ENCODE peak calls at places on chromosomes 11 and 22, in ten cellular contexts. D is colonic mucosa, E is psoas muscle, J is substantia nigra, Z is PC-3, O is sigmoid colon, G is uterus, I is body of pancreas, V is transverse colon, N is tibial artery. L is an unnamed sample.
A peak's percentile ranks its signal among the peaks of the same experiment; 100 is the strongest.

GRCh38 chr11:61150656-61151544 is 10.3 kb downstream of the VPS37C start:
- DNase-seq in O (peak; percentile 29), N (no peak), J (no peak), G (no peak), E (no peak), Z (no peak), V (no peak), D (no peak), I (no peak), L (no peak)

GRCh38 chr11:129643031-129643721 is 172.5 kb upstream of the TMEM45B start:
- DNase-seq in O (no peak), G (no peak), J (no peak), D (no peak), Z (peak; percentile 98), I (no peak), E (no peak), V (no peak), N (no peak), L (no peak)

GRCh38 chr11:93567406-93567819 is 24.2 kb upstream of the SMCO4 start:
- DNase-seq in V (peak; percentile 39), G (peak; percentile 47), I (peak; percentile 85), O (peak; percentile 71), E (peak; percentile 86), Z (peak; percentile 67), N (peak; percentile 82), D (peak; percentile 50), J (peak; percentile 38), L (peak; percentile 25)

GRCh38 chr11:105696000-105696399 is 86.1 kb downstream of the GRIA4 start:
- DNase-seq in G (no peak), D (no peak), V (no peak), J (no peak), Z (no peak), I (no peak), E (no peak), O (no peak), N (no peak), L (no peak)

GRCh38 chr11:22787565-22788162 is 41.9 kb downstream of the SVIP start:
- DNase-seq in Z (peak; percentile 53), V (peak; percentile 10), I (peak; percentile 19), N (no peak), J (no peak), D (no peak), O (no peak), E (no peak), G (no peak), L (no peak)

GRCh38 chr11:133895551-133895950 is 50.2 kb upstream of the SPATA19 start:
- DNase-seq in J (no peak), I (no peak), G (no peak), D (no peak), O (peak; percentile 34), E (no peak), Z (no peak), N (no peak), V (no peak), L (no peak)

GRCh38 chr11:118180300-118180703 is 3.9 kb upstream of the SCN2B start:
- DNase-seq in O (peak; percentile 84), N (peak; percentile 38), E (peak; percentile 79), I (peak; percentile 49), Z (no peak), D (no peak), J (peak; percentile 82), G (peak; percentile 64), V (peak; percentile 26), L (peak; percentile 85)

GRCh38 chr11:48041877-48042698 is 61.7 kb downstream of the PTPRJ start:
- DNase-seq in E (no peak), V (no peak), J (no peak), I (no peak), O (no peak), D (no peak), Z (no peak), N (no peak), G (no peak), L (no peak)

GRCh38 chr11:17790453-17790852 is 55.9 kb downstream of the KCNC1 start:
- DNase-seq in I (no peak), D (no peak), J (no peak), O (no peak), N (no peak), Z (peak; percentile 77), V (no peak), G (no peak), E (no peak), L (no peak)

GRCh38 chr11:46669606-46670243 is 30.7 kb downstream of the ARHGAP1 start:
- DNase-seq in Z (peak; percentile 7), N (no peak), V (no peak), J (no peak), I (no peak), D (no peak), O (peak; percentile 58), E (no peak), G (no peak), L (no peak)

GRCh38 chr11:34926101-34926830 is 9.8 kb downstream of the PDHX start:
- DNase-seq in J (no peak), I (no peak), Z (peak; percentile 67), E (no peak), N (no peak), O (no peak), V (no peak), D (no peak), G (no peak), L (no peak)

DNA sequence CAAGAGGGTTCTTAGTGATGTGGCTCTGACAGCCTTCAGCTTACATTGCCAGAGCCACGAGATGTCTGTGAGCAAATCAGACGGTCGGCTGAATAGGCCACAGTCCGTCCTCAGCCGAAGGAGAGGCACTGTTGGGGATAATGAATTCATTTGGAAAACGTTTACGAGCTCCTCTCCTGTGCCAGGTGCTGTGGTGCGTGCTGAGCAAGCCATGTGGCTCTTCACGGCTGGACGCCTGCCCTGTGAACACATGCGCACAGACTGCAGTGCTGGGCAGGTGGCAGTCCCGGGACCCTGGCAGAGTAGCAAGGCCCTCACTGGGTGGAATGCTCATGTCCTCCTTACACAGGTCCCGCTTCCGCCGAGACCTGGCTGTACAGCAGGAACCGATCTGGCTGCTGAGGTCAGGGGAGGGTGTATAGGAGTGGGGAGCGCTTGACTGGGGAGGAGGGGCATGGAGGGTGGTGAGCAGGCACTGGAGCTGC is 6.8 kb downstream of the TBC1D22A start:
- DNase-seq in I (peak; percentile 67), N (no peak), D (no peak), J (no peak), O (no peak), G (no peak), Z (no peak), V (no peak), E (peak; percentile 84), L (no peak)
- H3K27ac ChIP-seq in I (no peak overlapping the region), N (no peak overlapping the region), D (no peak overlapping the region), J (peak overlapping the region; percentile 78), O (peak overlapping the region; percentile 59), G (no peak overlapping the region), Z (no peak overlapping the region), V (peak overlapping the region; percentile 67), E (peak overlapping the region; percentile 86), L (peak overlapping the region; percentile 72)

DNA sequence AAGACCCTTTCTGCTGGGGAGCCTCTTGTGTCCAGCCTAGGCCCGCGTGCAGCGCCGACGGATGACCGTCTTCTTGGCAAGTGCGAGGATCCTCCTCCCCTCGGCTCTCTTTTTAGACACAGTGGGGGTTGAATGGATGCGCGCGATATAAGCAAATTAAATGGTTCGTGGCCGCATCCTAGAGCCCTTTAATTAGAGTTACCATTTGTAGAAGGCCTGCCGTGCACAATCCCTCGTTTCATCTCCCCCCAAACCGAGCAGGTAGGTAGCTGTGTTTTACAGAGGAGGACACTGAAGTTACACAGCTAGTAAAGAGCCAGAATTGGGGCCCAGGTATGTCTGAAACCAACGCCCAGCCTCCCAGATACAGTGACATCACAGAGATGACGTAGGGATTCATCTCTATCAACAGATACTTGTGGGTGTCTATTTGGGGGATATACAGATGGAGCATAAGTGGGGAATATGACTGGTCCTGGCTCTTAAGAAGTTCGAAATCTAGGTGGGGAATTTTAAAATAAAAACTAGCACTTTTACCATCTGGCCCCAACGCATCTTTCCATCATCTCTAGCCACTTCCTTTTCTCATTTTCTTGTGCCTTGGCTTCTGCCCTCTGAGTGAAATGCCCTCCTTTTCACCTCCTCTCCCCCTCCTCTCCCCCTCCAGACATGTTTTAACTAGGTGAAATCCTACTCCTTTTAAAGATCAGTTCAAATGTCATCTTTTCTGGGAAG is 922 bp downstream of the TCP11L1 start:
- DNase-seq in J (no peak), E (no peak), Z (peak; percentile 15), V (no peak), G (peak; percentile 24), D (no peak), O (no peak), N (no peak), I (no peak), L (no peak)
- H3K27ac ChIP-seq in J (peak overlapping the region; percentile 96), E (peak overlapping the region; percentile 98), Z (peak overlapping the region; percentile 88), V (peak overlapping the region; percentile 97), G (peak overlapping the region; percentile 99), D (peak overlapping the region; percentile 99), O (peak overlapping the region; percentile 100), N (peak overlapping the region; percentile 96), I (peak overlapping the region; percentile 98), L (peak overlapping the region; percentile 99)

GRCh38 chr22:47029244-47030001 is 267.0 kb downstream of the TBC1D22A start:
- DNase-seq in O (peak; percentile 59), V (peak; percentile 6), G (no peak), E (peak; percentile 24), N (no peak), I (no peak), Z (no peak), D (no peak), J (no peak), L (no peak)

GRCh38 chr22:47032091-47032943 is 269.9 kb downstream of the TBC1D22A start:
- DNase-seq in I (peak; percentile 86), Z (no peak), N (no peak), E (peak; percentile 36), V (peak; percentile 60), G (no peak), O (peak; percentile 55), J (no peak), D (peak; percentile 62), L (no peak)

GRCh38 chr22:47031628-47031915 is 269.1 kb downstream of the TBC1D22A start:
- DNase-seq in I (no peak), Z (no peak), O (peak; percentile 59), J (no peak), V (no peak), G (no peak), D (no peak), N (no peak), E (no peak), L (no peak)

GRCh38 chr22:47030881-47031627 is 268.6 kb downstream of the TBC1D22A start:
- DNase-seq in G (no peak), V (peak; percentile 69), D (peak; percentile 45), Z (peak; percentile 8), O (peak; percentile 65), I (no peak), E (peak; percentile 43), N (peak; percentile 29), J (no peak), L (no peak)

GRCh38 chr22:47030143-47030641 is 267.7 kb downstream of the TBC1D22A start:
- DNase-seq in N (no peak), E (no peak), I (no peak), G (peak; percentile 74), Z (peak; percentile 3), O (peak; percentile 76), J (no peak), V (no peak), D (no peak), L (no peak)
- H3K27ac ChIP-seq in N (no peak overlapping the region), E (no peak overlapping the region), I (no peak overlapping the region), G (peak overlapping the region; percentile 84), Z (no peak overlapping the region), O (peak overlapping the region; percentile 52), J (no peak overlapping the region), V (no peak overlapping the region), D (no peak overlapping the region), L (no peak overlapping the region)

DNA sequence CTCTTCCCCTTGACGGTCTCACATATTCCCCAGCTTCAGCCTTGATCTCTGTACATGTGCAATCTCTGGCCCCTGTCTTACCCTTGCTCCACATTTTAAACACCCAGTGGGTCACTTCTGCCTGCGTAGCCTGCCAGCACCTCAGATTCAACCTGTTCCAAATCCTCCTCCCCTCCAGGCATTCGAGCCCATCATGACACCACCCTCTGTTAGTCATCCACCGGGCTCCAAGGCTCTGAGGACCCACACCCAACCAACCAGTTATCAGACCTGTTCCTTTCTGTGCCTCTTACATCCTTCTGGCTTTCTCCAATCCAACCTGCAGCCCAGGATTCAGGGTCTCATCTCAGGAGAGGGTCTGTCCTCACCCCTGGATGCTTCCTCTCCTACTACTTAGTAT is 119.8 kb upstream of the TBCEL start:
- DNase-seq in J (no peak), N (no peak), Z (peak; percentile 68), O (no peak), V (no peak), I (no peak), E (no peak), G (no peak), D (no peak), L (no peak)
- H3K27ac ChIP-seq in J (no peak overlapping the region), N (no peak overlapping the region), Z (no peak overlapping the region), O (no peak overlapping the region), V (no peak overlapping the region), I (no peak overlapping the region), E (no peak overlapping the region), G (no peak overlapping the region), D (no peak overlapping the region), L (no peak overlapping the region)

L was measured in caudate nucleus.